ENCODE peak calls at places on chromosomes 3 and 15, in six cellular contexts. One of them, this sample, is unnamed.

GRCh38 chr3:124643453-124643852 is 86.8 kb upstream of the UMPS start:
- DNase-seq in upper lobe of right lung: no peak
- DNase-seq in sigmoid colon: no peak
- DNase-seq in psoas muscle: no peak
- DNase-seq in body of pancreas: no peak
- DNase-seq in bronchial epithelial cell: no peak
- DNase-seq in this sample: no peak

GRCh38 chr3:193972816-193973215 is 163.1 kb upstream of the HES1 start:
- DNase-seq in upper lobe of right lung: no peak
- DNase-seq in sigmoid colon: no peak
- DNase-seq in psoas muscle: no peak
- DNase-seq in body of pancreas: no peak
- DNase-seq in bronchial epithelial cell: no peak
- DNase-seq in this sample: no peak

GRCh38 chr15:41104234-41104633 is 11.8 kb downstream of the INO80 start:
- DNase-seq in upper lobe of right lung: no peak
- DNase-seq in sigmoid colon: no peak
- DNase-seq in psoas muscle: no peak
- DNase-seq in body of pancreas: no peak
- DNase-seq in bronchial epithelial cell: peak; percentile 78
- DNase-seq in this sample: no peak

GRCh38 chr3:66856555-66856954 is 141.6 kb upstream of the KBTBD8 start:
- DNase-seq in upper lobe of right lung: no peak
- DNase-seq in sigmoid colon: no peak
- DNase-seq in psoas muscle: no peak
- DNase-seq in body of pancreas: no peak
- DNase-seq in bronchial epithelial cell: no peak
- DNase-seq in this sample: no peak

GRCh38 chr3:171135536-171135935 is 109.0 kb upstream of the SLC2A2 start:
- DNase-seq in upper lobe of right lung: no peak
- DNase-seq in sigmoid colon: no peak
- DNase-seq in psoas muscle: no peak
- DNase-seq in body of pancreas: no peak
- DNase-seq in bronchial epithelial cell: peak; percentile 29
- DNase-seq in this sample: no peak

GRCh38 chr3:100103558-100104441 is 10.5 kb downstream of the FILIP1L start:
- DNase-seq in upper lobe of right lung: no peak
- DNase-seq in sigmoid colon: no peak
- DNase-seq in psoas muscle: no peak
- DNase-seq in body of pancreas: peak; percentile 49
- DNase-seq in bronchial epithelial cell: no peak
- DNase-seq in this sample: no peak

GRCh38 chr3:56137406-56137805 is 330.9 kb downstream of the ERC2 start:
- DNase-seq in upper lobe of right lung: no peak
- DNase-seq in sigmoid colon: no peak
- DNase-seq in psoas muscle: no peak
- DNase-seq in body of pancreas: no peak
- DNase-seq in bronchial epithelial cell: no peak
- DNase-seq in this sample: no peak

GRCh38 chr3:125606291-125606690 is 11.0 kb upstream of the OSBPL11 start:
- DNase-seq in upper lobe of right lung: no peak
- DNase-seq in sigmoid colon: no peak
- DNase-seq in psoas muscle: no peak
- DNase-seq in body of pancreas: no peak
- DNase-seq in bronchial epithelial cell: no peak
- DNase-seq in this sample: no peak

GRCh38 chr15:36936652-36937051 is 163.7 kb downstream of the MEIS2 start:
- DNase-seq in upper lobe of right lung: no peak
- DNase-seq in sigmoid colon: no peak
- DNase-seq in psoas muscle: no peak
- DNase-seq in body of pancreas: no peak
- DNase-seq in bronchial epithelial cell: no peak
- DNase-seq in this sample: no peak

GRCh38 chr15:85337398-85338074 is 42.9 kb upstream of the AKAP13 start:
- DNase-seq in upper lobe of right lung: no peak
- DNase-seq in sigmoid colon: no peak
- DNase-seq in psoas muscle: no peak
- DNase-seq in body of pancreas: no peak
- DNase-seq in bronchial epithelial cell: no peak
- DNase-seq in this sample: peak; percentile 30

GRCh38 chr3:37375184-37376120 is 201.1 kb upstream of the LRRFIP2 start:
- DNase-seq in upper lobe of right lung: no peak
- DNase-seq in sigmoid colon: no peak
- DNase-seq in psoas muscle: no peak
- DNase-seq in body of pancreas: no peak
- DNase-seq in bronchial epithelial cell: no peak
- DNase-seq in this sample: no peak
- H3K4me3 ChIP-seq in upper lobe of right lung: no peak overlapping the region
- H3K4me3 ChIP-seq in sigmoid colon: no peak overlapping the region
- H3K4me3 ChIP-seq in psoas muscle: no peak overlapping the region
- H3K4me3 ChIP-seq in body of pancreas: no peak overlapping the region
- H3K4me3 ChIP-seq in bronchial epithelial cell: no peak overlapping the region
- H3K4me3 ChIP-seq in this sample: no peak overlapping the region

DNA sequence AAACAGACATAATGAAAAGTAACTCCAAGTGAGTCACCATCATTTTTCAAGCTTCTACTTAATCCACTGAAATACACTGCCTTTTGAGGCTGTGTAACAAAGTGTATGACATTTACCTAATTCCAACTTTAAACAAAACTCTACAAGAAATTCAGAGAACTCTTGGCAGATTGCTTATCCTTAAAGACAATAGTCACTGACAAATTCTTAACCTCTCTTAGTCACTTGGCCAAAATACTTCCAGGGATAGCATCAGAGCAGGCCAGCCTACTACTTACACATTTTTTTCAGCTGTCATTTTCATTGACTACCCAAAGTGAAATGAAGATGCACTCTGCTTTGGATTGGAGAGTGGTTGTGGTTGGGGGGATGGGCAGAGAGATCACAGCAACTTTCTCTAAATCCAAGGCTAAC is 3.6 kb downstream of the WWTR1 start:
- DNase-seq in upper lobe of right lung: no peak
- DNase-seq in sigmoid colon: no peak
- DNase-seq in psoas muscle: no peak
- DNase-seq in body of pancreas: no peak
- DNase-seq in bronchial epithelial cell: peak; percentile 30
- DNase-seq in this sample: no peak
- H3K27me3 ChIP-seq in upper lobe of right lung: peaks cover 6% of the 10 kb centered on the region
- H3K27me3 ChIP-seq in sigmoid colon: no peaks in the 10 kb centered on the region
- H3K27me3 ChIP-seq in psoas muscle: no peaks in the 10 kb centered on the region
- H3K27me3 ChIP-seq in body of pancreas: no peaks in the 10 kb centered on the region
- H3K27me3 ChIP-seq in bronchial epithelial cell: no peaks in the 10 kb centered on the region
- H3K27me3 ChIP-seq in this sample: no peaks in the 10 kb centered on the region

GRCh38 chr15:101006931-101007687 is 88.0 kb downstream of the LRRK1 start:
- DNase-seq in upper lobe of right lung: peak; percentile 87
- DNase-seq in sigmoid colon: peak; percentile 91
- DNase-seq in psoas muscle: peak; percentile 74
- DNase-seq in body of pancreas: peak; percentile 83
- DNase-seq in bronchial epithelial cell: peak; percentile 62
- DNase-seq in this sample: peak; percentile 83

GRCh38 chr15:101011582-101011981 is 92.4 kb downstream of the LRRK1 start:
- DNase-seq in upper lobe of right lung: no peak
- DNase-seq in sigmoid colon: no peak
- DNase-seq in psoas muscle: no peak
- DNase-seq in body of pancreas: no peak
- DNase-seq in bronchial epithelial cell: no peak
- DNase-seq in this sample: no peak

GRCh38 chr15:101010781-101011180 is 91.6 kb downstream of the LRRK1 start:
- DNase-seq in upper lobe of right lung: no peak
- DNase-seq in sigmoid colon: peak; percentile 34
- DNase-seq in psoas muscle: no peak
- DNase-seq in body of pancreas: no peak
- DNase-seq in bronchial epithelial cell: no peak
- DNase-seq in this sample: no peak

GRCh38 chr15:101008158-101009139 is 89.3 kb downstream of the LRRK1 start:
- DNase-seq in upper lobe of right lung: peak; percentile 93
- DNase-seq in sigmoid colon: peak; percentile 88
- DNase-seq in psoas muscle: peak; percentile 74
- DNase-seq in body of pancreas: peak; percentile 89
- DNase-seq in bronchial epithelial cell: peak; percentile 68
- DNase-seq in this sample: peak; percentile 76

DNA sequence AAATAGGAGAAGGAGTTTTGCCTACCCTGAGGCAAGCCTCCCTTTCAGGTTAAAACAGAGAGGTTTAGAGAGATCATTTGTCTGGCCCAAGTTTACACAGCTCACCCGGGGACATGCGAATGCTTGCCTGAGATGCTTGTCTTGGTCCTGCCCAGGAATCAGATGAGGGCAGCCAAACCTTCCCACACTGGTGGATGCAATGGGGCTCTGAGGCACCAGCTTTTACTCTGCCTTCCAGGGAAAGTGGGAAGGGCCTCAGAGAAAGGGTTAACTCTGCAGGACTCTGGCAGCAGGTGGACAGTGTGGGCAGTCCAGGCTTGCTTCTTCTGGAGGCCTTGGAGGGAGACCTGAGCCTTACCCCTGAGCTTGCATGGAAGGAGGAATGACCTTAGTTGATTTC is 90.0 kb downstream of the LRRK1 start:
- DNase-seq in upper lobe of right lung: no peak
- DNase-seq in sigmoid colon: peak; percentile 29
- DNase-seq in psoas muscle: no peak
- DNase-seq in body of pancreas: no peak
- DNase-seq in bronchial epithelial cell: no peak
- DNase-seq in this sample: no peak
- H3K4me3 ChIP-seq in upper lobe of right lung: no peak overlapping the region
- H3K4me3 ChIP-seq in sigmoid colon: no peak overlapping the region
- H3K4me3 ChIP-seq in psoas muscle: no peak overlapping the region
- H3K4me3 ChIP-seq in body of pancreas: no peak overlapping the region
- H3K4me3 ChIP-seq in bronchial epithelial cell: no peak overlapping the region
- H3K4me3 ChIP-seq in this sample: no peak overlapping the region

GRCh38 chr3:45653205-45653604 is 36.0 kb upstream of the SACM1L start:
- DNase-seq in upper lobe of right lung: no peak
- DNase-seq in sigmoid colon: no peak
- DNase-seq in psoas muscle: no peak
- DNase-seq in body of pancreas: no peak
- DNase-seq in bronchial epithelial cell: no peak
- DNase-seq in this sample: no peak
- H3K27me3 ChIP-seq in upper lobe of right lung: no peaks in the 10 kb centered on the region
- H3K27me3 ChIP-seq in sigmoid colon: no peaks in the 10 kb centered on the region
- H3K27me3 ChIP-seq in psoas muscle: no peaks in the 10 kb centered on the region
- H3K27me3 ChIP-seq in body of pancreas: no peaks in the 10 kb centered on the region
- H3K27me3 ChIP-seq in bronchial epithelial cell: no peaks in the 10 kb centered on the region
- H3K27me3 ChIP-seq in this sample: no peaks in the 10 kb centered on the region

GRCh38 chr15:68558318-68559305 is 20.2 kb upstream of the CORO2B start:
- DNase-seq in upper lobe of right lung: no peak
- DNase-seq in sigmoid colon: peak; percentile 60
- DNase-seq in psoas muscle: no peak
- DNase-seq in body of pancreas: no peak
- DNase-seq in bronchial epithelial cell: peak; percentile 60
- DNase-seq in this sample: peak; percentile 23
- H3K4me3 ChIP-seq in upper lobe of right lung: peak overlapping the region; percentile 46
- H3K4me3 ChIP-seq in sigmoid colon: peak overlapping the region; percentile 34
- H3K4me3 ChIP-seq in psoas muscle: peak overlapping the region; percentile 58
- H3K4me3 ChIP-seq in body of pancreas: no peak overlapping the region
- H3K4me3 ChIP-seq in bronchial epithelial cell: peak overlapping the region; percentile 38
- H3K4me3 ChIP-seq in this sample: peak overlapping the region; percentile 38

GRCh38 chr3:72802001-72802400 is 46.2 kb downstream of the SHQ1 start:
- DNase-seq in upper lobe of right lung: no peak
- DNase-seq in sigmoid colon: no peak
- DNase-seq in psoas muscle: no peak
- DNase-seq in body of pancreas: no peak
- DNase-seq in bronchial epithelial cell: no peak
- DNase-seq in this sample: no peak
- H3K27me3 ChIP-seq in upper lobe of right lung: no peaks in the 10 kb centered on the region
- H3K27me3 ChIP-seq in sigmoid colon: no peaks in the 10 kb centered on the region
- H3K27me3 ChIP-seq in psoas muscle: no peaks in the 10 kb centered on the region
- H3K27me3 ChIP-seq in body of pancreas: no peaks in the 10 kb centered on the region
- H3K27me3 ChIP-seq in bronchial epithelial cell: no peaks in the 10 kb centered on the region
- H3K27me3 ChIP-seq in this sample: no peaks in the 10 kb centered on the region

GRCh38 chr3:149781216-149781615 is 11.1 kb downstream of the ANKUB1 start:
- DNase-seq in upper lobe of right lung: no peak
- DNase-seq in sigmoid colon: no peak
- DNase-seq in psoas muscle: no peak
- DNase-seq in body of pancreas: no peak
- DNase-seq in bronchial epithelial cell: no peak
- DNase-seq in this sample: no peak

GRCh38 chr3:149771652-149772271 is 19.5 kb upstream of the COMMD2 start:
- DNase-seq in upper lobe of right lung: no peak
- DNase-seq in sigmoid colon: peak; percentile 65
- DNase-seq in psoas muscle: no peak
- DNase-seq in body of pancreas: peak; percentile 52
- DNase-seq in bronchial epithelial cell: peak; percentile 35
- DNase-seq in this sample: peak; percentile 21

GRCh38 chr3:149777414-149778214 is 14.7 kb downstream of the ANKUB1 start:
- DNase-seq in upper lobe of right lung: no peak
- DNase-seq in sigmoid colon: no peak
- DNase-seq in psoas muscle: no peak
- DNase-seq in body of pancreas: no peak
- DNase-seq in bronchial epithelial cell: no peak
- DNase-seq in this sample: no peak

GRCh38 chr3:149772861-149773260 is 19.5 kb downstream of the ANKUB1 start:
- DNase-seq in upper lobe of right lung: no peak
- DNase-seq in sigmoid colon: no peak
- DNase-seq in psoas muscle: no peak
- DNase-seq in body of pancreas: no peak
- DNase-seq in bronchial epithelial cell: no peak
- DNase-seq in this sample: no peak

DNA sequence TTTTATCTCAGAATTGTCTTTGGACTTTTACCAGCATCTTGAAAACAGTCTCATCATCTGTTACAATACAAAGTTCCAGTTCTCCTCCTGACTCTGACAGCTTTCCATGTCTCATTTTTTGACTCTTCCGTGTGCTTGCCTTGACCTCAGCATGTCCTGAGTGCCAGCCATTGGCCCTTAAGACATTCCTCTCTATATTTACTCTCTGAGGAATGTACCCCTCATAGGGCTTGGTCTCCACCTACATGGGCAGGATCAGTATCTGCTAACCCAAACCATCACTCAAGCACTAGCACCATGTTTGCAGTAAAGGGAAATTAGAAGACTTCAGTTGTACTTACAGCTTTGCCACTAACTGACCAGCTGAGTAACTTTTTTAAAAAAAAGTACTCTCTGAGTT is 16.2 kb downstream of the ANKUB1 start:
- DNase-seq in upper lobe of right lung: no peak
- DNase-seq in sigmoid colon: no peak
- DNase-seq in psoas muscle: no peak
- DNase-seq in body of pancreas: no peak
- DNase-seq in bronchial epithelial cell: no peak
- DNase-seq in this sample: no peak
- H3K4me3 ChIP-seq in upper lobe of right lung: no peak overlapping the region
- H3K4me3 ChIP-seq in sigmoid colon: no peak overlapping the region
- H3K4me3 ChIP-seq in psoas muscle: no peak overlapping the region
- H3K4me3 ChIP-seq in body of pancreas: no peak overlapping the region
- H3K4me3 ChIP-seq in bronchial epithelial cell: no peak overlapping the region
- H3K4me3 ChIP-seq in this sample: no peak overlapping the region

GRCh38 chr3:177345049-177345972 is 148.0 kb upstream of the TBL1XR1 start:
- DNase-seq in upper lobe of right lung: peak; percentile 82
- DNase-seq in sigmoid colon: peak; percentile 95
- DNase-seq in psoas muscle: peak; percentile 86
- DNase-seq in body of pancreas: peak; percentile 93
- DNase-seq in bronchial epithelial cell: peak; percentile 97
- DNase-seq in this sample: peak; percentile 76
- H3K27me3 ChIP-seq in upper lobe of right lung: no peaks in the 10 kb centered on the region
- H3K27me3 ChIP-seq in sigmoid colon: no peaks in the 10 kb centered on the region
- H3K27me3 ChIP-seq in psoas muscle: no peaks in the 10 kb centered on the region
- H3K27me3 ChIP-seq in body of pancreas: no peaks in the 10 kb centered on the region
- H3K27me3 ChIP-seq in bronchial epithelial cell: no peaks in the 10 kb centered on the region
- H3K27me3 ChIP-seq in this sample: no peaks in the 10 kb centered on the region

GRCh38 chr15:34804113-34804512 is 8.8 kb upstream of the ACTC1 start:
- DNase-seq in upper lobe of right lung: no peak
- DNase-seq in sigmoid colon: no peak
- DNase-seq in psoas muscle: no peak
- DNase-seq in body of pancreas: no peak
- DNase-seq in bronchial epithelial cell: no peak
- DNase-seq in this sample: no peak
- H3K4me3 ChIP-seq in upper lobe of right lung: no peak overlapping the region
- H3K4me3 ChIP-seq in sigmoid colon: no peak overlapping the region
- H3K4me3 ChIP-seq in psoas muscle: no peak overlapping the region
- H3K4me3 ChIP-seq in body of pancreas: no peak overlapping the region
- H3K4me3 ChIP-seq in bronchial epithelial cell: no peak overlapping the region
- H3K4me3 ChIP-seq in this sample: no peak overlapping the region